ENCODE peak calls at places on chromosomes 13 and 19, in ten cellular contexts. One of them, this sample, is unnamed.

GRCh38 chr13:34803756-34804155 is 138.3 kb upstream of the NBEA start:
- DNase-seq in AG10803: no peak
- DNase-seq in T-cell: no peak
- DNase-seq in T-helper 2 cell: no peak
- DNase-seq in amygdala: no peak
- DNase-seq in caudate nucleus: no peak
- DNase-seq in effector memory CD8-positive, alpha-beta T cell: no peak
- DNase-seq in AG08396: no peak
- DNase-seq in stimulated activated CD4-positive, alpha-beta T cell treated with anti-CD3 and anti-CD28 coated beads, Interleukin-12 subunit alpha, Interleukin-12 subunit beta, amount 100 ng/mL, for 4 hours: no peak
- DNase-seq in HT1080: peak
- DNase-seq in this sample: no peak

GRCh38 chr13:112516218-112516617 is 71.7 kb downstream of the TUBGCP3 start:
- DNase-seq in AG10803: no peak
- DNase-seq in T-cell: no peak
- DNase-seq in T-helper 2 cell: no peak
- DNase-seq in amygdala: no peak
- DNase-seq in caudate nucleus: no peak
- DNase-seq in effector memory CD8-positive, alpha-beta T cell: no peak
- DNase-seq in AG08396: no peak
- DNase-seq in stimulated activated CD4-positive, alpha-beta T cell treated with anti-CD3 and anti-CD28 coated beads, Interleukin-12 subunit alpha, Interleukin-12 subunit beta, amount 100 ng/mL, for 4 hours: no peak
- DNase-seq in HT1080: no peak
- DNase-seq in this sample: no peak

GRCh38 chr19:7784856-7785255 is 21.8 kb downstream of the CLEC4M start:
- DNase-seq in AG10803: no peak
- DNase-seq in T-cell: no peak
- DNase-seq in T-helper 2 cell: no peak
- DNase-seq in amygdala: no peak
- DNase-seq in caudate nucleus: no peak
- DNase-seq in effector memory CD8-positive, alpha-beta T cell: no peak
- DNase-seq in AG08396: no peak
- DNase-seq in stimulated activated CD4-positive, alpha-beta T cell treated with anti-CD3 and anti-CD28 coated beads, Interleukin-12 subunit alpha, Interleukin-12 subunit beta, amount 100 ng/mL, for 4 hours: no peak
- DNase-seq in HT1080: no peak
- DNase-seq in this sample: no peak

GRCh38 chr13:36822786-36823185 is 3.8 kb downstream of the RFXAP start:
- DNase-seq in AG10803: no peak
- DNase-seq in T-cell: no peak
- DNase-seq in T-helper 2 cell: no peak
- DNase-seq in amygdala: no peak
- DNase-seq in caudate nucleus: no peak
- DNase-seq in effector memory CD8-positive, alpha-beta T cell: no peak
- DNase-seq in AG08396: no peak
- DNase-seq in stimulated activated CD4-positive, alpha-beta T cell treated with anti-CD3 and anti-CD28 coated beads, Interleukin-12 subunit alpha, Interleukin-12 subunit beta, amount 100 ng/mL, for 4 hours: no peak
- DNase-seq in HT1080: peak
- DNase-seq in this sample: no peak

GRCh38 chr13:32408999-32409313 is 19.0 kb downstream of the N4BP2L1 start:
- DNase-seq in AG10803: no peak
- DNase-seq in T-cell: no peak
- DNase-seq in T-helper 2 cell: no peak
- DNase-seq in amygdala: no peak
- DNase-seq in caudate nucleus: no peak
- DNase-seq in effector memory CD8-positive, alpha-beta T cell: no peak
- DNase-seq in AG08396: no peak
- DNase-seq in stimulated activated CD4-positive, alpha-beta T cell treated with anti-CD3 and anti-CD28 coated beads, Interleukin-12 subunit alpha, Interleukin-12 subunit beta, amount 100 ng/mL, for 4 hours: no peak
- DNase-seq in HT1080: no peak
- DNase-seq in this sample: no peak

GRCh38 chr13:67223024-67223423 is 7.1 kb downstream of the PCDH9 start:
- DNase-seq in AG10803: peak
- DNase-seq in T-cell: no peak
- DNase-seq in T-helper 2 cell: no peak
- DNase-seq in amygdala: no peak
- DNase-seq in caudate nucleus: no peak
- DNase-seq in effector memory CD8-positive, alpha-beta T cell: no peak
- DNase-seq in AG08396: no peak
- DNase-seq in stimulated activated CD4-positive, alpha-beta T cell treated with anti-CD3 and anti-CD28 coated beads, Interleukin-12 subunit alpha, Interleukin-12 subunit beta, amount 100 ng/mL, for 4 hours: no peak
- DNase-seq in HT1080: no peak
- DNase-seq in this sample: no peak

GRCh38 chr13:111031531-111031961 is 83.6 kb upstream of the ARHGEF7 start:
- DNase-seq in AG10803: peak
- DNase-seq in T-cell: no peak
- DNase-seq in T-helper 2 cell: no peak
- DNase-seq in amygdala: no peak
- DNase-seq in caudate nucleus: no peak
- DNase-seq in effector memory CD8-positive, alpha-beta T cell: no peak
- DNase-seq in AG08396: peak
- DNase-seq in stimulated activated CD4-positive, alpha-beta T cell treated with anti-CD3 and anti-CD28 coated beads, Interleukin-12 subunit alpha, Interleukin-12 subunit beta, amount 100 ng/mL, for 4 hours: no peak
- DNase-seq in HT1080: peak
- DNase-seq in this sample: no peak

GRCh38 chr19:18202759-18203407 is 959 bp downstream of the RAB3A start:
- DNase-seq in AG10803: no peak
- DNase-seq in T-cell: no peak
- DNase-seq in T-helper 2 cell: no peak
- DNase-seq in amygdala: no peak
- DNase-seq in caudate nucleus: peak
- DNase-seq in effector memory CD8-positive, alpha-beta T cell: no peak
- DNase-seq in AG08396: no peak
- DNase-seq in stimulated activated CD4-positive, alpha-beta T cell treated with anti-CD3 and anti-CD28 coated beads, Interleukin-12 subunit alpha, Interleukin-12 subunit beta, amount 100 ng/mL, for 4 hours: no peak
- DNase-seq in HT1080: no peak
- DNase-seq in this sample: no peak

GRCh38 chr13:20217168-20217567 is 15.0 kb downstream of the GJB6 start:
- DNase-seq in AG10803: no peak
- DNase-seq in T-cell: no peak
- DNase-seq in T-helper 2 cell: no peak
- DNase-seq in amygdala: no peak
- DNase-seq in caudate nucleus: no peak
- DNase-seq in effector memory CD8-positive, alpha-beta T cell: no peak
- DNase-seq in AG08396: no peak
- DNase-seq in stimulated activated CD4-positive, alpha-beta T cell treated with anti-CD3 and anti-CD28 coated beads, Interleukin-12 subunit alpha, Interleukin-12 subunit beta, amount 100 ng/mL, for 4 hours: no peak
- DNase-seq in HT1080: no peak
- DNase-seq in this sample: no peak

GRCh38 chr13:20824762-20825161 is 51.0 kb upstream of the EEF1AKMT1 start:
- DNase-seq in AG10803: peak
- DNase-seq in T-cell: no peak
- DNase-seq in T-helper 2 cell: no peak
- DNase-seq in amygdala: no peak
- DNase-seq in caudate nucleus: no peak
- DNase-seq in effector memory CD8-positive, alpha-beta T cell: no peak
- DNase-seq in AG08396: peak
- DNase-seq in stimulated activated CD4-positive, alpha-beta T cell treated with anti-CD3 and anti-CD28 coated beads, Interleukin-12 subunit alpha, Interleukin-12 subunit beta, amount 100 ng/mL, for 4 hours: no peak
- DNase-seq in HT1080: no peak
- DNase-seq in this sample: no peak

GRCh38 chr13:95698047-95698749 is 21.3 kb downstream of the DNAJC3 start:
- DNase-seq in AG10803: no peak
- DNase-seq in T-cell: no peak
- DNase-seq in T-helper 2 cell: no peak
- DNase-seq in amygdala: no peak
- DNase-seq in caudate nucleus: no peak
- DNase-seq in effector memory CD8-positive, alpha-beta T cell: no peak
- DNase-seq in AG08396: no peak
- DNase-seq in stimulated activated CD4-positive, alpha-beta T cell treated with anti-CD3 and anti-CD28 coated beads, Interleukin-12 subunit alpha, Interleukin-12 subunit beta, amount 100 ng/mL, for 4 hours: no peak
- DNase-seq in HT1080: no peak
- DNase-seq in this sample: no peak

GRCh38 chr19:18502236-18502632 is 19.6 kb downstream of the ELL start:
- DNase-seq in AG10803: no peak
- DNase-seq in T-cell: no peak
- DNase-seq in T-helper 2 cell: peak
- DNase-seq in amygdala: no peak
- DNase-seq in caudate nucleus: no peak
- DNase-seq in effector memory CD8-positive, alpha-beta T cell: peak
- DNase-seq in AG08396: no peak
- DNase-seq in stimulated activated CD4-positive, alpha-beta T cell treated with anti-CD3 and anti-CD28 coated beads, Interleukin-12 subunit alpha, Interleukin-12 subunit beta, amount 100 ng/mL, for 4 hours: no peak
- DNase-seq in HT1080: no peak
- DNase-seq in this sample: no peak

GRCh38 chr13:40672310-40673060 is 6.0 kb upstream of the FOXO1 start:
- DNase-seq in AG10803: peak
- DNase-seq in T-cell: no peak
- DNase-seq in T-helper 2 cell: no peak
- DNase-seq in amygdala: no peak
- DNase-seq in caudate nucleus: no peak
- DNase-seq in effector memory CD8-positive, alpha-beta T cell: no peak
- DNase-seq in AG08396: peak
- DNase-seq in stimulated activated CD4-positive, alpha-beta T cell treated with anti-CD3 and anti-CD28 coated beads, Interleukin-12 subunit alpha, Interleukin-12 subunit beta, amount 100 ng/mL, for 4 hours: no peak
- DNase-seq in HT1080: peak
- DNase-seq in this sample: no peak

GRCh38 chr13:32659736-32660135 is 73.5 kb downstream of the PDS5B start:
- DNase-seq in AG10803: no peak
- DNase-seq in T-cell: no peak
- DNase-seq in T-helper 2 cell: no peak
- DNase-seq in amygdala: no peak
- DNase-seq in caudate nucleus: no peak
- DNase-seq in effector memory CD8-positive, alpha-beta T cell: no peak
- DNase-seq in AG08396: no peak
- DNase-seq in stimulated activated CD4-positive, alpha-beta T cell treated with anti-CD3 and anti-CD28 coated beads, Interleukin-12 subunit alpha, Interleukin-12 subunit beta, amount 100 ng/mL, for 4 hours: no peak
- DNase-seq in HT1080: no peak
- DNase-seq in this sample: no peak

GRCh38 chr19:52689804-52690394 is 44.9 kb downstream of the ZNF611 start:
- DNase-seq in AG10803: peak
- DNase-seq in T-cell: peak
- DNase-seq in T-helper 2 cell: peak
- DNase-seq in amygdala: no peak
- DNase-seq in caudate nucleus: peak
- DNase-seq in effector memory CD8-positive, alpha-beta T cell: peak
- DNase-seq in AG08396: no peak
- DNase-seq in stimulated activated CD4-positive, alpha-beta T cell treated with anti-CD3 and anti-CD28 coated beads, Interleukin-12 subunit alpha, Interleukin-12 subunit beta, amount 100 ng/mL, for 4 hours: peak
- DNase-seq in HT1080: peak
- DNase-seq in this sample: no peak

GRCh38 chr13:29934531-29935308 is 84.3 kb upstream of the UBL3 start:
- DNase-seq in AG10803: no peak
- DNase-seq in T-cell: no peak
- DNase-seq in T-helper 2 cell: no peak
- DNase-seq in amygdala: no peak
- DNase-seq in caudate nucleus: no peak
- DNase-seq in effector memory CD8-positive, alpha-beta T cell: no peak
- DNase-seq in AG08396: no peak
- DNase-seq in stimulated activated CD4-positive, alpha-beta T cell treated with anti-CD3 and anti-CD28 coated beads, Interleukin-12 subunit alpha, Interleukin-12 subunit beta, amount 100 ng/mL, for 4 hours: no peak
- DNase-seq in HT1080: no peak
- DNase-seq in this sample: no peak

GRCh38 chr13:43878897-43879322 is 630 bp downstream of the CCDC122 start:
- DNase-seq in AG10803: peak
- DNase-seq in T-cell: no peak
- DNase-seq in T-helper 2 cell: no peak
- DNase-seq in amygdala: peak
- DNase-seq in caudate nucleus: peak
- DNase-seq in effector memory CD8-positive, alpha-beta T cell: no peak
- DNase-seq in AG08396: peak
- DNase-seq in stimulated activated CD4-positive, alpha-beta T cell treated with anti-CD3 and anti-CD28 coated beads, Interleukin-12 subunit alpha, Interleukin-12 subunit beta, amount 100 ng/mL, for 4 hours: no peak
- DNase-seq in HT1080: peak
- DNase-seq in this sample: no peak

GRCh38 chr13:72959643-72960042 is 99.2 kb upstream of the KLF5 start:
- DNase-seq in AG10803: no peak
- DNase-seq in T-cell: no peak
- DNase-seq in T-helper 2 cell: no peak
- DNase-seq in amygdala: no peak
- DNase-seq in caudate nucleus: no peak
- DNase-seq in effector memory CD8-positive, alpha-beta T cell: no peak
- DNase-seq in AG08396: no peak
- DNase-seq in stimulated activated CD4-positive, alpha-beta T cell treated with anti-CD3 and anti-CD28 coated beads, Interleukin-12 subunit alpha, Interleukin-12 subunit beta, amount 100 ng/mL, for 4 hours: no peak
- DNase-seq in HT1080: no peak
- DNase-seq in this sample: no peak

GRCh38 chr19:50711805-50712204 is 7.8 kb downstream of the SHANK1 start:
- DNase-seq in AG10803: no peak
- DNase-seq in T-cell: no peak
- DNase-seq in T-helper 2 cell: no peak
- DNase-seq in amygdala: no peak
- DNase-seq in caudate nucleus: no peak
- DNase-seq in effector memory CD8-positive, alpha-beta T cell: no peak
- DNase-seq in AG08396: no peak
- DNase-seq in stimulated activated CD4-positive, alpha-beta T cell treated with anti-CD3 and anti-CD28 coated beads, Interleukin-12 subunit alpha, Interleukin-12 subunit beta, amount 100 ng/mL, for 4 hours: no peak
- DNase-seq in HT1080: no peak
- DNase-seq in this sample: no peak